ENCODE peak calls at places on chromosomes 13 and 19, in ten cellular contexts. L is NCI-H1105; U is posterior cingulate gyrus; N is NCI-H2081; I is activated CD4-positive, alpha-beta T cell treated with anti-CD3 and anti-CD28 coated beads, Interleukin-2, amount 50 U/mL, for 4 hours; G is body of pancreas; O is heart right ventricle; M is aorta; K is GOT3; S is AG20443. E is an unnamed sample.

GRCh38 chr19:13668964-13669363 is 95.4 kb upstream of the MRI1 start:
- DNase-seq in O (no peak), N (no peak), S (no peak), M (no peak), L (no peak), U (no peak), G (no peak), I (no peak), K (no peak), E (no peak)

GRCh38 chr19:30865481-30865880 is 483.8 kb downstream of the TSHZ3 start:
- DNase-seq in I (no peak), U (no peak), N (no peak), M (no peak), L (no peak), G (no peak), K (no peak), O (no peak), S (no peak), E (no peak)

GRCh38 chr13:50365683-50366391 is 350.6 kb downstream of the KCNRG start:
- DNase-seq in O (no peak), N (peak), L (peak), G (peak), U (no peak), S (no peak), M (no peak), K (no peak), I (peak), E (no peak)

GRCh38 chr19:2027361-2027760 is 11.8 kb upstream of the BTBD2 start:
- DNase-seq in G (no peak), O (no peak), I (no peak), M (no peak), U (no peak), L (no peak), K (no peak), N (no peak), S (peak), E (no peak)

GRCh38 chr13:32802159-32802558 is 214.1 kb upstream of the KL start:
- DNase-seq in I (no peak), M (no peak), G (no peak), L (no peak), N (no peak), S (no peak), K (no peak), U (no peak), O (no peak), E (no peak)

GRCh38 chr13:106963151-106963550 is 395.2 kb upstream of the ARGLU1 start:
- DNase-seq in L (no peak), U (no peak), M (no peak), G (no peak), I (no peak), O (no peak), K (no peak), N (no peak), S (no peak), E (no peak)

GRCh38 chr19:35011091-35011689 is 11.1 kb downstream of the GRAMD1A start:
- DNase-seq in S (no peak), M (no peak), I (no peak), L (no peak), U (no peak), G (no peak), K (no peak), N (no peak), O (no peak), E (no peak)

GRCh38 chr19:678791-679388 is 2.7 kb downstream of the FSTL3 start:
- DNase-seq in L (no peak), N (no peak), K (no peak), S (no peak), G (no peak), U (no peak), I (no peak), M (no peak), O (no peak), E (no peak)

GRCh38 chr19:48524221-48524620 is 12.6 kb upstream of the LMTK3 start:
- DNase-seq in O (no peak), M (no peak), G (no peak), L (no peak), U (no peak), N (no peak), S (no peak), I (no peak), K (no peak), E (no peak)

GRCh38 chr13:35055705-35056104 is 113.6 kb downstream of the NBEA start:
- DNase-seq in K (no peak), S (no peak), U (no peak), N (no peak), O (no peak), L (no peak), M (no peak), G (no peak), I (no peak), E (no peak)

GRCh38 chr19:41449079-41449864 is 6.3 kb downstream of the ERICH4 start:
- DNase-seq in N (peak), K (peak), S (peak), U (peak), G (peak), I (peak), O (peak), L (peak), M (peak), E (peak)

GRCh38 chr13:102903659-102904407 is 58.0 kb downstream of the ERCC5 start:
- DNase-seq in S (peak), N (no peak), U (no peak), K (no peak), O (no peak), G (no peak), M (no peak), L (no peak), I (no peak), E (no peak)

GRCh38 chr13:74128171-74128767 is 5.9 kb downstream of the KLF12 start:
- DNase-seq in M (no peak), K (no peak), G (no peak), N (no peak), O (no peak), I (no peak), S (no peak), U (no peak), L (no peak), E (no peak)

GRCh38 chr19:37948362-37948761 is 41.4 kb downstream of the SIPA1L3 start:
- DNase-seq in M (no peak), S (no peak), L (no peak), G (no peak), U (no peak), K (no peak), O (no peak), N (no peak), I (no peak), E (no peak)

GRCh38 chr19:35716735-35716984 is 1.1 kb upstream of the KMT2B start:
- DNase-seq in N (no peak), O (no peak), I (no peak), K (no peak), G (no peak), L (peak), M (no peak), U (no peak), S (no peak), E (no peak)